ENCODE peak calls at places on chromosomes 12 and 14, in four cellular contexts. One of them, this sample, is unnamed.

GRCh38 chr12:2553388-2554126 is 241.2 kb upstream of the FKBP4 start:
- DNase-seq in HCT116: no peak
- DNase-seq in K562: no peak
- DNase-seq in HepG2: no peak
- DNase-seq in this sample: no peak

GRCh38 chr12:118064608-118065007 is 3.6 kb upstream of the WSB2 start:
- DNase-seq in HepG2: no peak
- DNase-seq in K562: no peak
- DNase-seq in HCT116: no peak
- DNase-seq in this sample: no peak

GRCh38 chr12:89706551-89707348 is 1.9 kb downstream of the ATP2B1 start:
- DNase-seq in HepG2: no peak
- DNase-seq in K562: no peak
- DNase-seq in HCT116: no peak
- DNase-seq in this sample: no peak

GRCh38 chr12:132014092-132014914 is 64.6 kb downstream of the EP400 start:
- DNase-seq in HCT116: no peak
- DNase-seq in K562: no peak
- DNase-seq in HepG2: no peak
- DNase-seq in this sample: no peak

GRCh38 chr14:20627337-20628032 is 14.0 kb downstream of the OR6S1 start:
- DNase-seq in HCT116: no peak
- DNase-seq in K562: no peak
- DNase-seq in HepG2: no peak
- DNase-seq in this sample: no peak

GRCh38 chr14:73591690-73592448 is at the start of gene ACOT4:
- DNase-seq in HCT116: no peak
- DNase-seq in K562: no peak
- DNase-seq in HepG2: no peak
- DNase-seq in this sample: no peak

GRCh38 chr12:55797068-55797467 is 20.5 kb downstream of the SARNP start:
- DNase-seq in HepG2: peak
- DNase-seq in K562: peak
- DNase-seq in HCT116: peak
- DNase-seq in this sample: no peak

GRCh38 chr12:109393437-109394345 is 46.0 kb downstream of the MYO1H start:
- DNase-seq in HepG2: peak
- DNase-seq in HCT116: peak
- DNase-seq in K562: peak
- DNase-seq in this sample: no peak

GRCh38 chr12:12024958-12025682 is 45.6 kb upstream of the BCL2L14 start:
- DNase-seq in HepG2: no peak
- DNase-seq in K562: no peak
- DNase-seq in HCT116: no peak
- DNase-seq in this sample: no peak

GRCh38 chr14:64707661-64708060 is 3.4 kb downstream of the PLEKHG3 start:
- DNase-seq in K562: no peak
- DNase-seq in HepG2: peak
- DNase-seq in HCT116: peak
- DNase-seq in this sample: no peak

GRCh38 chr14:56715938-56716337 is 94.3 kb downstream of the OTX2 start:
- DNase-seq in K562: no peak
- DNase-seq in HepG2: no peak
- DNase-seq in HCT116: no peak
- DNase-seq in this sample: no peak

GRCh38 chr14:100246809-100247428 is 8.0 kb downstream of the YY1 start:
- DNase-seq in K562: peak
- DNase-seq in HepG2: peak
- DNase-seq in HCT116: peak
- DNase-seq in this sample: no peak

GRCh38 chr12:106415134-106415533 is 57.6 kb downstream of the POLR3B start:
- DNase-seq in HepG2: no peak
- DNase-seq in K562: no peak
- DNase-seq in HCT116: no peak
- DNase-seq in this sample: no peak

GRCh38 chr12:54251667-54252284 is 28.1 kb downstream of the CBX5 start:
- DNase-seq in K562: peak
- DNase-seq in HCT116: peak
- DNase-seq in HepG2: peak
- DNase-seq in this sample: no peak

GRCh38 chr12:81758421-81759214 is 532 bp downstream of the PPFIA2 start:
- DNase-seq in HCT116: no peak
- DNase-seq in K562: no peak
- DNase-seq in HepG2: no peak
- DNase-seq in this sample: no peak

GRCh38 chr12:3173008-3173553 is 95.9 kb downstream of the TSPAN9 start:
- DNase-seq in K562: no peak
- DNase-seq in HCT116: no peak
- DNase-seq in HepG2: no peak
- DNase-seq in this sample: no peak

GRCh38 chr14:106395460-106396050 is 869.2 kb downstream of the TMEM121 start:
- DNase-seq in K562: no peak
- DNase-seq in HCT116: no peak
- DNase-seq in HepG2: no peak
- DNase-seq in this sample: no peak

GRCh38 chr14:102320033-102320660 is 601 bp downstream of the ZNF839 start:
- DNase-seq in HCT116: no peak
- DNase-seq in K562: peak
- DNase-seq in HepG2: no peak
- DNase-seq in this sample: no peak

GRCh38 chr12:21656931-21657335 is 709 bp downstream of the LDHB start:
- DNase-seq in HCT116: peak
- DNase-seq in HepG2: no peak
- DNase-seq in K562: peak
- DNase-seq in this sample: no peak

GRCh38 chr14:24094839-24095195 is 706 bp downstream of the PCK2 start:
- DNase-seq in K562: no peak
- DNase-seq in HCT116: no peak
- DNase-seq in HepG2: no peak
- DNase-seq in this sample: no peak

GRCh38 chr14:31960039-31960438 is 117.1 kb upstream of the ARHGAP5 start:
- DNase-seq in HepG2: no peak
- DNase-seq in HCT116: no peak
- DNase-seq in K562: no peak
- DNase-seq in this sample: no peak

GRCh38 chr14:95515080-95515489 is 1.4 kb downstream of the SYNE3 start:
- DNase-seq in HCT116: no peak
- DNase-seq in K562: no peak
- DNase-seq in HepG2: no peak
- DNase-seq in this sample: no peak

GRCh38 chr12:50088577-50089335 is 3.6 kb downstream of the SMARCD1 start:
- DNase-seq in K562: peak
- DNase-seq in HepG2: peak
- DNase-seq in HCT116: peak
- DNase-seq in this sample: no peak

GRCh38 chr14:24806061-24806678 is 172.2 kb upstream of the GZMB start:
- DNase-seq in K562: peak
- DNase-seq in HCT116: no peak
- DNase-seq in HepG2: peak
- DNase-seq in this sample: peak

GRCh38 chr12:51818567-51819300 is 29.8 kb downstream of the FIGNL2 start:
- DNase-seq in K562: no peak
- DNase-seq in HCT116: no peak
- DNase-seq in HepG2: no peak
- DNase-seq in this sample: no peak

GRCh38 chr12:14828896-14829295 is 14.4 kb downstream of the ART4 start:
- DNase-seq in HepG2: no peak
- DNase-seq in HCT116: no peak
- DNase-seq in K562: no peak
- DNase-seq in this sample: no peak

GRCh38 chr14:81751198-81751597 is 217.5 kb upstream of the SEL1L start:
- DNase-seq in K562: no peak
- DNase-seq in HCT116: no peak
- DNase-seq in HepG2: no peak
- DNase-seq in this sample: no peak

GRCh38 chr14:83559721-83560120 is 1970.2 kb upstream of the FLRT2 start:
- DNase-seq in K562: no peak
- DNase-seq in HepG2: no peak
- DNase-seq in HCT116: no peak
- DNase-seq in this sample: no peak

GRCh38 chr14:55366271-55366670 is 45.4 kb downstream of the ATG14 start:
- DNase-seq in K562: no peak
- DNase-seq in HepG2: no peak
- DNase-seq in HCT116: no peak
- DNase-seq in this sample: no peak

GRCh38 chr14:50575769-50576168 is 15.8 kb downstream of the ATL1 start:
- DNase-seq in HepG2: no peak
- DNase-seq in K562: no peak
- DNase-seq in HCT116: no peak
- DNase-seq in this sample: no peak

GRCh38 chr12:19388131-19388549 is 51.2 kb upstream of the AEBP2 start:
- DNase-seq in HepG2: no peak
- DNase-seq in HCT116: no peak
- DNase-seq in K562: no peak
- DNase-seq in this sample: no peak

GRCh38 chr14:67457782-67458181 is 30.7 kb downstream of the TMEM229B start:
- DNase-seq in HepG2: no peak
- DNase-seq in HCT116: no peak
- DNase-seq in K562: no peak
- DNase-seq in this sample: peak

GRCh38 chr12:121465921-121466799 is 66.2 kb downstream of the RNF34 start:
- DNase-seq in HepG2: no peak
- DNase-seq in HCT116: no peak
- DNase-seq in K562: no peak
- DNase-seq in this sample: no peak

GRCh38 chr12:105479710-105480109 is 149.2 kb downstream of the C12orf75 start:
- DNase-seq in HepG2: no peak
- DNase-seq in HCT116: no peak
- DNase-seq in K562: no peak
- DNase-seq in this sample: no peak

GRCh38 chr14:65334765-65335411 is 77.6 kb upstream of the FUT8 start:
- DNase-seq in HepG2: no peak
- DNase-seq in K562: no peak
- DNase-seq in HCT116: no peak
- DNase-seq in this sample: peak

GRCh38 chr12:124390442-124391116 is 95.7 kb downstream of the RFLNA start:
- DNase-seq in HepG2: no peak
- DNase-seq in K562: no peak
- DNase-seq in HCT116: peak
- DNase-seq in this sample: no peak

GRCh38 chr12:70828391-70828790 is 92.1 kb downstream of the PTPRR start:
- DNase-seq in HepG2: no peak
- DNase-seq in K562: no peak
- DNase-seq in HCT116: no peak
- DNase-seq in this sample: no peak

GRCh38 chr12:124053855-124054254 is 80.8 kb downstream of the ZNF664 start:
- DNase-seq in K562: peak
- DNase-seq in HCT116: peak
- DNase-seq in HepG2: peak
- DNase-seq in this sample: peak

GRCh38 chr14:91352696-91353692 is 64.6 kb downstream of the CCDC88C start:
- DNase-seq in K562: no peak
- DNase-seq in HepG2: no peak
- DNase-seq in HCT116: no peak
- DNase-seq in this sample: no peak
- TF ChIP-seq FOSL1 in K562: no peak
- TF ChIP-seq FOSL1 in HepG2: no peak
- TF ChIP-seq FOSL1 in HCT116: no peak
- TF ChIP-seq FOSL1 in this sample: no peak

GRCh38 chr14:96824283-96824682 is 27.1 kb downstream of the VRK1 start:
- DNase-seq in K562: no peak
- DNase-seq in HepG2: no peak
- DNase-seq in HCT116: no peak
- DNase-seq in this sample: no peak
- TF ChIP-seq FOSL1 in K562: no peak
- TF ChIP-seq FOSL1 in HepG2: no peak
- TF ChIP-seq FOSL1 in HCT116: no peak
- TF ChIP-seq FOSL1 in this sample: no peak

DNA sequence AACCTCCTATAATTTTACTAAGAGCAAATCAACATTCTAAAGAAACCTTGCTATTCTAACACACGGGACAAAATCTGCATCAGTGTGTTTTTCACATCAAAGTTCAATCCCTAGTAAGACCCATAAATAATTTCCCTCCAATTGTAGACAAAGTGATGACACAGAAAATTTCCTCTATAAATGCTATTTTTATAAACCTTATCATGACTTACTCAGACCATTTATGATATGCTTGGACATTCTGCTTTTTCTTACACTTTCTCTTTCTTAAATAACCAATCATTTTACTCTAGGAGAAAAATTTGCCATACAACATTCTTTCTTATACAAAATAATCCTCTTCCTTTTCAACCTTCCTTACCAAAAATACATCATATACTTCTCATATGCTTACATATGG is 67.0 kb downstream of the SDR9C7 start:
- DNase-seq in HepG2: no peak
- DNase-seq in K562: no peak
- DNase-seq in HCT116: no peak
- DNase-seq in this sample: no peak
- TF ChIP-seq FOSL1 in HepG2: no peak
- TF ChIP-seq FOSL1 in K562: no peak
- TF ChIP-seq FOSL1 in HCT116: no peak
- TF ChIP-seq FOSL1 in this sample: no peak

GRCh38 chr12:66497000-66497897 is 181.6 kb downstream of the GRIP1 start:
- DNase-seq in HCT116: no peak
- DNase-seq in HepG2: no peak
- DNase-seq in K562: no peak
- DNase-seq in this sample: peak
- TF ChIP-seq FOSL1 in HCT116: no peak
- TF ChIP-seq FOSL1 in HepG2: no peak
- TF ChIP-seq FOSL1 in K562: no peak
- TF ChIP-seq FOSL1 in this sample: no peak

GRCh38 chr12:42589465-42590323 is at the start of gene PRICKLE1:
- DNase-seq in HCT116: no peak
- DNase-seq in K562: peak
- DNase-seq in HepG2: no peak
- DNase-seq in this sample: no peak
- TF ChIP-seq FOSL1 in HCT116: no peak
- TF ChIP-seq FOSL1 in K562: no peak
- TF ChIP-seq FOSL1 in HepG2: no peak
- TF ChIP-seq FOSL1 in this sample: no peak

DNA sequence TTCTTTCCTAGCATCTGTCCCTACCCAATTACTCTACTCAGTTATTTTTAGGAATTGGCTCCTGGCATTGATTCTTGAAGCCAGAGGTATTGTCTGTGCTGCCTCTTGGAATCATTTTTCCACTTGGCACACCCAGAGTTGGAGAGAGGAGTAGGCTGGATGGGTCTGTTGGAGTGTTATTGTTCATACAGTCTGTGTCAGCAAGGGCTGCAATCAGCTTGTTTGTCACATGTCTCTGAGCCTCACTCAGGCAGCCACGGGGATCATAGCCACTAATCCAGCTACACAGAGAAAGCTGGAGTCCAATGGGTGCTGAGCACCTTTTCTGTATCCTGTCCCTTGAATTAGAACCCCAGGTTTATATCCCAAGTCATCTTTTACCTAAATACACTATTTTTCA is 176.0 kb upstream of the DYRK2 start:
- DNase-seq in HCT116: no peak
- DNase-seq in K562: no peak
- DNase-seq in HepG2: no peak
- DNase-seq in this sample: no peak
- TF ChIP-seq FOSL1 in HCT116: no peak
- TF ChIP-seq FOSL1 in K562: no peak
- TF ChIP-seq FOSL1 in HepG2: no peak
- TF ChIP-seq FOSL1 in this sample: no peak